ENCODE peak calls at places on chromosome 20, in six cellular contexts. C, T, O, E, J and I are unnamed samples.

GRCh38 chr20:38692436-38693411 is 31.6 kb upstream of the SLC32A1 start:
- DNase-seq in C (peak; percentile 26), T (no peak), O (peak; percentile 74), E (peak; percentile 73), J (no peak), I (no peak)

GRCh38 chr20:63574829-63575720 is 1.0 kb upstream of the HELZ2 start:
- DNase-seq in C (no peak), T (no peak), O (no peak), E (no peak), J (no peak), I (no peak)

GRCh38 chr20:23141450-23142161 is 55.5 kb upstream of the CD93 start:
- DNase-seq in C (no peak), T (no peak), O (peak; percentile 35), E (no peak), J (peak; percentile 23), I (no peak)

GRCh38 chr20:2132461-2132901 is 30.9 kb downstream of the STK35 start:
- DNase-seq in C (no peak), T (no peak), O (no peak), E (no peak), J (no peak), I (no peak)

GRCh38 chr20:37538003-37538402 is 10.3 kb upstream of the BLCAP start:
- DNase-seq in C (no peak), T (no peak), O (peak; percentile 48), E (no peak), J (peak; percentile 13), I (no peak)

GRCh38 chr20:62350098-62350628 is 16.9 kb downstream of the LAMA5 start:
- DNase-seq in C (peak; percentile 68), T (no peak), O (no peak), E (no peak), J (no peak), I (no peak)

GRCh38 chr20:49452011-49452482 is 30.4 kb downstream of the KCNB1 start:
- DNase-seq in C (no peak), T (no peak), O (no peak), E (no peak), J (no peak), I (no peak)

GRCh38 chr20:38581013-38581412 is at the start of gene ADIG:
- DNase-seq in C (no peak), T (no peak), O (peak; percentile 44), E (no peak), J (no peak), I (no peak)

GRCh38 chr20:7695622-7696021 is 244.6 kb downstream of the HAO1 start:
- DNase-seq in C (no peak), T (no peak), O (no peak), E (no peak), J (no peak), I (no peak)
- H3K4me1 ChIP-seq in C (no peaks in the 10 kb centered on the region), T (no peaks in the 10 kb centered on the region), O (no peaks in the 10 kb centered on the region), E (peaks cover 6% of the 10 kb centered on the region), J (no peaks in the 10 kb centered on the region), I (no peaks in the 10 kb centered on the region)

GRCh38 chr20:58199058-58199457 is 29.4 kb downstream of the ANKRD60 start:
- DNase-seq in C (no peak), T (no peak), O (no peak), E (no peak), J (no peak), I (no peak)
- TF ChIP-seq POLR2AphosphoS5 in C (no peak), T (no peak), O (no peak), E (no peak), J (no peak), I (no peak)

DNA sequence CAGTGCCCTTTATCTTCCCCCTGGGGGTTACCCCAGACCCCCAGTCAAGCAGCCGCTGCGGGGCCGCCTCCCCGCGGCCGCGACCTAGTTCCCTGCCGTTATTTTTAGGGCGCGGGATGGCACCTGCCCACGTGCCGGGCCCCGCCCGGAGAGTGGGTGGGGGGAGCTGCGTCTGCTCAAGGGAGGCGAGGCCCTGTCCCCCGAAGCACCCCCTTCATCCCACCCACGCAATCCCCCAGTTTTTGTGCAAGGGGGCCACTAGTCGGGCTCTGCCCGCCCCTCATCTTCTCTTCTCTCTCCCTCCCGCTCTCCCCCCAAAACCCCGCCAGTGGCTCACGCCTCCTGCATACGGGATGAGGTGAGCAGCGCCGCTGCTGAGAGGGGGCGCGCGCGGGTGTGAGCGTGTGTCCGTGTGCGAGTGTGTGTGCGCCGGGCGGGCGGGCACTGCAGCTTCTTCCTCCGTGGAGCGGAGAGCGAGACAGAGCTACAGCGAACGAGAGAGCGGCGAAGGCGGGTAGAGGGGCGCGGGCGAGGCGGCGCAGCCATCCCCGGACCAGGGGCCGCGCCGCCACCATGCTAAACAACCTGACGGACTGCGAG is at the start of gene SLC12A5:
- DNase-seq in C (no peak), T (no peak), O (no peak), E (no peak), J (no peak), I (no peak)
- TF ChIP-seq EP300 in C (no peak), T (no peak), O (no peak), E (no peak), J (no peak), I (no peak)

DNA sequence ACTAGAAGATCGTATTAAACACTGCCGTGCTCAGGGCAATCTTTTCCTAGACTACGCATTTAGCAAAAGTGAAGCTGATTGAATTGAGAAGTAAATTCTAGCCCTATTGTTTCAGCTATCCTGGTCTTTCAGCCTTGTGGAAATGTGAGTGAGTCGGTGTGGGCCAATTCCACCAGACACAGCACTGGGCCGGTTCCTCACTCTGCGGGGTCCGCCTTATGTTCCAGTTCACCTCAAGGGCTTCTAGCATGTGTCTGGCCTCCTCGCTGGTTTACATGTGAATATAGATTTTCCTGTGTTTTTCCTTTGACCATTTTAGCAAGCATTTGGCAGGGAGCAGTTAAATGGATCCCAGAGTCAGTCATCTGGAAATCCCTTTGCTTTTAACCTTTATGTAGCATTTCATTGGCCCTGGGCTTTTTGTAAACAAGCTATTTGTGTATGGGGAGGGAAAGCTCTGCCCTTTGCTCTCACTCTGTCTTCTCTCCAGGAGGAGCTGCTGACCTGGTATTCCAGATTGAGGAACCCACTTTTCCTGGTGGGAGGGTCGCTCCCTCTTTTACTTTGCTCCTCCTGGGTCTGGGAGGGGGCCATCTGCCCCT is 12.4 kb upstream of the GTSF1L start:
- DNase-seq in C (no peak), T (no peak), O (no peak), E (no peak), J (no peak), I (no peak)
- H3K4me1 ChIP-seq in C (no peaks in the 10 kb centered on the region), T (peaks cover 22% of the 10 kb centered on the region), O (peaks cover 13% of the 10 kb centered on the region), E (no peaks in the 10 kb centered on the region), J (no peaks in the 10 kb centered on the region), I (no peaks in the 10 kb centered on the region)